ENCODE peak calls at places on chromosomes 4 and X, in seven cellular contexts. One of them, this sample, is unnamed.

GRCh38 chr4:183183906-183184535 is 85.0 kb downstream of the WWC2 start:
- DNase-seq in right atrium auricular region: no peak
- DNase-seq in pancreas: no peak
- DNase-seq in fibroblast of lung: no peak
- DNase-seq in adrenal gland: no peak
- DNase-seq in body of pancreas: no peak
- DNase-seq in K562: no peak
- DNase-seq in this sample: no peak

GRCh38 chrX:54776987-54777672 is 20.9 kb downstream of the ITIH6 start:
- DNase-seq in body of pancreas: no peak
- DNase-seq in adrenal gland: no peak
- DNase-seq in pancreas: no peak
- DNase-seq in fibroblast of lung: no peak
- DNase-seq in right atrium auricular region: no peak
- DNase-seq in K562: no peak
- DNase-seq in this sample: no peak

GRCh38 chr4:137531121-137531520 is 1.2 kb downstream of the PCDH18 start:
- DNase-seq in fibroblast of lung: peak; percentile 81
- DNase-seq in adrenal gland: peak; percentile 7
- DNase-seq in K562: no peak
- DNase-seq in pancreas: no peak
- DNase-seq in body of pancreas: no peak
- DNase-seq in right atrium auricular region: no peak
- DNase-seq in this sample: no peak

GRCh38 chrX:27336466-27337091 is 126.6 kb downstream of the PPP4R3C start:
- DNase-seq in pancreas: peak; percentile 23
- DNase-seq in right atrium auricular region: no peak
- DNase-seq in K562: peak; percentile 41
- DNase-seq in fibroblast of lung: peak; percentile 26
- DNase-seq in adrenal gland: peak; percentile 10
- DNase-seq in body of pancreas: peak; percentile 26
- DNase-seq in this sample: peak; percentile 21

GRCh38 chr4:7654550-7655266 is 220.0 kb upstream of the PSAPL1 start:
- DNase-seq in fibroblast of lung: no peak
- DNase-seq in adrenal gland: no peak
- DNase-seq in right atrium auricular region: no peak
- DNase-seq in K562: no peak
- DNase-seq in body of pancreas: no peak
- DNase-seq in pancreas: no peak
- DNase-seq in this sample: no peak

GRCh38 chrX:39767446-39767845 is 330.3 kb downstream of the BCOR start:
- DNase-seq in body of pancreas: no peak
- DNase-seq in right atrium auricular region: no peak
- DNase-seq in K562: no peak
- DNase-seq in fibroblast of lung: peak; percentile 38
- DNase-seq in pancreas: no peak
- DNase-seq in adrenal gland: peak; percentile 48
- DNase-seq in this sample: no peak

GRCh38 chr4:89031272-89031671 is 25.7 kb downstream of the FAM13A start:
- DNase-seq in body of pancreas: no peak
- DNase-seq in adrenal gland: no peak
- DNase-seq in pancreas: no peak
- DNase-seq in K562: no peak
- DNase-seq in fibroblast of lung: no peak
- DNase-seq in right atrium auricular region: no peak
- DNase-seq in this sample: no peak

GRCh38 chrX:47380268-47380667 is 9.9 kb downstream of the ZNF157 start:
- DNase-seq in adrenal gland: peak; percentile 6
- DNase-seq in K562: no peak
- DNase-seq in fibroblast of lung: no peak
- DNase-seq in pancreas: no peak
- DNase-seq in right atrium auricular region: no peak
- DNase-seq in body of pancreas: peak; percentile 12
- DNase-seq in this sample: peak; percentile 80

GRCh38 chr4:74529284-74530041 is 84.5 kb downstream of the AREG start:
- DNase-seq in pancreas: no peak
- DNase-seq in adrenal gland: no peak
- DNase-seq in K562: no peak
- DNase-seq in right atrium auricular region: no peak
- DNase-seq in fibroblast of lung: no peak
- DNase-seq in body of pancreas: no peak
- DNase-seq in this sample: no peak

GRCh38 chr4:40299704-40300336 is 35.3 kb upstream of the CHRNA9 start:
- DNase-seq in fibroblast of lung: no peak
- DNase-seq in pancreas: no peak
- DNase-seq in K562: no peak
- DNase-seq in right atrium auricular region: no peak
- DNase-seq in adrenal gland: no peak
- DNase-seq in body of pancreas: no peak
- DNase-seq in this sample: no peak

GRCh38 chrX:72576161-72576896 is 3.7 kb upstream of the HDAC8 start:
- DNase-seq in fibroblast of lung: peak; percentile 76
- DNase-seq in K562: peak; percentile 6
- DNase-seq in right atrium auricular region: no peak
- DNase-seq in adrenal gland: peak; percentile 66
- DNase-seq in body of pancreas: peak; percentile 36
- DNase-seq in pancreas: no peak
- DNase-seq in this sample: no peak

GRCh38 chr4:113327513-113327912 is 278.1 kb downstream of the ANK2 start:
- DNase-seq in right atrium auricular region: no peak
- DNase-seq in fibroblast of lung: peak; percentile 52
- DNase-seq in pancreas: no peak
- DNase-seq in K562: no peak
- DNase-seq in adrenal gland: no peak
- DNase-seq in body of pancreas: no peak
- DNase-seq in this sample: no peak

GRCh38 chrX:53116101-53116500 is 22.2 kb downstream of the KANTR start:
- DNase-seq in adrenal gland: peak; percentile 62
- DNase-seq in body of pancreas: no peak
- DNase-seq in pancreas: no peak
- DNase-seq in right atrium auricular region: no peak
- DNase-seq in K562: no peak
- DNase-seq in fibroblast of lung: peak; percentile 85
- DNase-seq in this sample: no peak

GRCh38 chrX:53114864-53115549 is 21.1 kb downstream of the KANTR start:
- DNase-seq in fibroblast of lung: no peak
- DNase-seq in body of pancreas: no peak
- DNase-seq in adrenal gland: no peak
- DNase-seq in K562: no peak
- DNase-seq in right atrium auricular region: no peak
- DNase-seq in pancreas: no peak
- DNase-seq in this sample: no peak

DNA sequence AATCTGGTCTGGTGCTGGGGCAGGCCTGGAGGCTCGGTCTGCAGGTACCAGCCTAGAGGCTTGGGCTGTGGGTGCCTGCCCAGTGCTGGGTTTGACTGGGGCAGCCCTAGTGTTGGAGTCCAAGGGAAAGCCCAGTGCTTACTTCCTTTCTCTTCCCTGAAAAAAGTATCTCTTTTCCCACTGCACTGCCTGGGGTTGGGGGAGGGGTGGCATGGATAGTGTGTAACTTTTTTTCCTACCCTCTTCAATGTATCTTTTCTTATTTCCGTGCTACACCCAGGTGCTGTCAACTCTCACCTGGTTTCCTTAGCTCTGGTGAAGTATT is 21.6 kb downstream of the KANTR start:
- DNase-seq in adrenal gland: no peak
- DNase-seq in fibroblast of lung: no peak
- DNase-seq in right atrium auricular region: no peak
- DNase-seq in body of pancreas: no peak
- DNase-seq in pancreas: no peak
- DNase-seq in K562: no peak
- DNase-seq in this sample: no peak
- H3K4me3 ChIP-seq in adrenal gland: no peak overlapping the region
- H3K4me3 ChIP-seq in fibroblast of lung: no peak overlapping the region
- H3K4me3 ChIP-seq in right atrium auricular region: no peak overlapping the region
- H3K4me3 ChIP-seq in body of pancreas: no peak overlapping the region
- H3K4me3 ChIP-seq in pancreas: no peak overlapping the region
- H3K4me3 ChIP-seq in K562: no peak overlapping the region
- H3K4me3 ChIP-seq in this sample: no peak overlapping the region

GRCh38 chr4:168608771-168609170 is 111.9 kb downstream of the PALLD start:
- DNase-seq in body of pancreas: no peak
- DNase-seq in K562: no peak
- DNase-seq in adrenal gland: no peak
- DNase-seq in fibroblast of lung: no peak
- DNase-seq in right atrium auricular region: no peak
- DNase-seq in pancreas: no peak
- DNase-seq in this sample: no peak

GRCh38 chr4:168610911-168611530 is 114.2 kb downstream of the PALLD start:
- DNase-seq in right atrium auricular region: no peak
- DNase-seq in fibroblast of lung: no peak
- DNase-seq in pancreas: no peak
- DNase-seq in adrenal gland: no peak
- DNase-seq in K562: no peak
- DNase-seq in body of pancreas: no peak
- DNase-seq in this sample: no peak

GRCh38 chr4:168612435-168613139 is 115.7 kb downstream of the PALLD start:
- DNase-seq in body of pancreas: no peak
- DNase-seq in right atrium auricular region: no peak
- DNase-seq in pancreas: no peak
- DNase-seq in fibroblast of lung: peak; percentile 63
- DNase-seq in adrenal gland: no peak
- DNase-seq in K562: no peak
- DNase-seq in this sample: no peak

GRCh38 chr4:168607215-168607614 is 110.4 kb downstream of the PALLD start:
- DNase-seq in pancreas: no peak
- DNase-seq in K562: no peak
- DNase-seq in body of pancreas: no peak
- DNase-seq in adrenal gland: no peak
- DNase-seq in right atrium auricular region: no peak
- DNase-seq in fibroblast of lung: no peak
- DNase-seq in this sample: no peak

GRCh38 chr4:168609369-168609768 is 112.5 kb downstream of the PALLD start:
- DNase-seq in fibroblast of lung: no peak
- DNase-seq in body of pancreas: no peak
- DNase-seq in pancreas: no peak
- DNase-seq in right atrium auricular region: no peak
- DNase-seq in K562: no peak
- DNase-seq in adrenal gland: no peak
- DNase-seq in this sample: no peak
- H3K4me1 ChIP-seq in fibroblast of lung: peaks cover 13% of the 10 kb centered on the region
- H3K4me1 ChIP-seq in body of pancreas: no peaks in the 10 kb centered on the region
- H3K4me1 ChIP-seq in pancreas: no peaks in the 10 kb centered on the region
- H3K4me1 ChIP-seq in right atrium auricular region: peaks cover 42% of the 10 kb centered on the region
- H3K4me1 ChIP-seq in K562: no peaks in the 10 kb centered on the region
- H3K4me1 ChIP-seq in adrenal gland: no peaks in the 10 kb centered on the region
- H3K4me1 ChIP-seq in this sample: no peaks in the 10 kb centered on the region

DNA sequence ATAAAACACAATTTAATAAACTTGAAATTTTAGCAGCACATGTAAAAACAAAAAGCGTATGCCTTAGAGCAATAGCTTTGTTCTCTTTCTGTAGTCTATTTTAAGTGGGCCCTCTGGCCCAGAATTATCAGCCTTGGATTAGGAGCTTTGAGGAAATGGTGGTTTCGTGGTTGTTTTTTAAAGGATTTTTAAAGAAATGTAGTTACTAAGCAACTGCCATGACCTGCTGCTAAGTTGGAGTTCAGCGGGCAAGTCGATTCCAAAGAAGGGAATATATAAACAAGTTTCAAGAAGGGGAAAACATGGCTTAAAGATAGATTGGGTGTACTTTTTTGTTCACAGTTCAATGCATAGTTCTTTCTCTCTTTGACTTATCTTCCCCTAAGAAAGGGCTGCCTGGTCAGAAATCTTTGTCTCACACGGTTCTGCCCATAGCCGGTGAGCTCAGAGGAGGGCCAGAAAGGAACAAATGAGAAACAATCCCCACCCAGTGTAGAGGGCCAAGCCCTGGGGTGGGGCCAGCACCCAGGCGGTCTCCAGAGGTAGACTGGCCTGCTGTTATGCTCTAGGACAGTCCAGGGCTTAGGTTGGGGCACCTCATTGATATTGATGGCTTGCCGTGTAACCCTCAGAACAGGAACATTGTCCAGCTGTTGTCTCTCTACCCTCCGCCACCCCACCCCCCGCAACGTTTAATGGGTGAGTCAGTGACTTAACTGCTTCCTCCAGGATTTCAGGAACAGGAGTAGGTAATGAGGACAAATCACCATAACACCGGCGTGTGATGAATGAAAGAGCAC is 32.5 kb downstream of the DLG3 start:
- DNase-seq in adrenal gland: no peak
- DNase-seq in fibroblast of lung: peak; percentile 61
- DNase-seq in right atrium auricular region: no peak
- DNase-seq in body of pancreas: peak; percentile 73
- DNase-seq in pancreas: peak; percentile 55
- DNase-seq in K562: peak; percentile 23
- DNase-seq in this sample: no peak
- H3K27ac ChIP-seq in adrenal gland: no peak overlapping the region
- H3K27ac ChIP-seq in fibroblast of lung: peak overlapping the region; percentile 89
- H3K27ac ChIP-seq in right atrium auricular region: peak overlapping the region; percentile 60
- H3K27ac ChIP-seq in body of pancreas: peak overlapping the region; percentile 77
- H3K27ac ChIP-seq in pancreas: peak overlapping the region; percentile 80
- H3K27ac ChIP-seq in K562: peak overlapping the region; percentile 26
- H3K27ac ChIP-seq in this sample: no peak overlapping the region

GRCh38 chr4:117134386-117134785 is 49.0 kb upstream of the TRAM1L1 start:
- DNase-seq in K562: peak; percentile 8
- DNase-seq in fibroblast of lung: peak; percentile 82
- DNase-seq in body of pancreas: peak; percentile 21
- DNase-seq in pancreas: no peak
- DNase-seq in right atrium auricular region: no peak
- DNase-seq in adrenal gland: no peak
- DNase-seq in this sample: no peak
- H3K4me3 ChIP-seq in K562: no peak overlapping the region
- H3K4me3 ChIP-seq in fibroblast of lung: no peak overlapping the region
- H3K4me3 ChIP-seq in body of pancreas: no peak overlapping the region
- H3K4me3 ChIP-seq in pancreas: no peak overlapping the region
- H3K4me3 ChIP-seq in right atrium auricular region: no peak overlapping the region
- H3K4me3 ChIP-seq in adrenal gland: no peak overlapping the region
- H3K4me3 ChIP-seq in this sample: no peak overlapping the region

DNA sequence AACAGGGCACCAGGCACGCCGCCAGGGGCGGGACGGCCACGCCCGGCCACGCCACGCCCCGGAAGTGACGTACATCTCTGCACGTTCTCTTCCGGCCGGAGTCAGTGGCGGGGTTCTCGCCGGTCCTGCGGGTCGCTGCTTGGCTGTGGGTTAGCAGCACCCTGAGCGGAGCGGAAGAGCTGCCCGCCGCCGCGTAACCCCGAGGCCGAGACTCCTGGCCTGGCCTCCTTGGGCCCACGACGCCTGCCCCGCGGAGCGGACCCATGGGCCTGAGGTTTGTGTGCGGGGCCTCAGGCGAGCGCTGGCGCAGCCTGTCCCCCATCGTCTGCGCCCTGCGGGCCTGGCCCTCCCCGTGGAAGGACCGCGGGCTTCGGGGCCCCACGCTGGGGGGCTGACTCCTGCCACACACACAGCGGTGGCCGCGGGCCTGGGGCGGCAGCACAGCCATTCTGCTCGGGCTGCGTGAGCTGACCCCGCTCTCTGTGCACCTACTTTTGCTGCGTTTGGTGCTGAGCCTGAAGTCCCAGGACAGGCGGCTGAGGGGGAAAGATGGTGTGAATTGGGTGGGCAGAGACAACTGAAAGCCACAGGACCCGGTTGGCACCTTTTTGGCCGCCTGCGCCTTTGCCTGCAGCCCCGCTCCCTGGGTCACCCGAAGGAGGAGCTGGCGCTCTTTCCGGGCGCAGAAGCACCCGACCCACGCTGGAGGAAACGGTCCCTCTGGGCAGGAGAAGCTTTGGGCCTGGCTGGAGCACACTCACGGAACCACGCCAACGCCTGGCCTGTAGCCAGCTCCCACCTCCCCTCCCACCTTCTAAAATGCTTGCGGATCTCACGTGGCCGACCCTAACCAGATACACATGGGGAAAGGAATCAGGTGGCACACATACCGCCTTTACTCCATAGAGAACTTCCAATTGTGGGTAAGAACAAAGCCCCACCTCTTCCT is 28.1 kb downstream of the NOP14 start:
- DNase-seq in fibroblast of lung: peak; percentile 88
- DNase-seq in K562: peak; percentile 96
- DNase-seq in adrenal gland: peak; percentile 97
- DNase-seq in pancreas: peak; percentile 96
- DNase-seq in body of pancreas: peak; percentile 98
- DNase-seq in right atrium auricular region: peak; percentile 93
- DNase-seq in this sample: peak; percentile 94
- H3K4me1 ChIP-seq in fibroblast of lung: peaks cover 15% of the 10 kb centered on the region
- H3K4me1 ChIP-seq in K562: peaks cover 17% of the 10 kb centered on the region
- H3K4me1 ChIP-seq in adrenal gland: peaks cover 38% of the 10 kb centered on the region
- H3K4me1 ChIP-seq in pancreas: peaks cover 13% of the 10 kb centered on the region
- H3K4me1 ChIP-seq in body of pancreas: peaks cover 57% of the 10 kb centered on the region
- H3K4me1 ChIP-seq in right atrium auricular region: peaks cover 57% of the 10 kb centered on the region
- H3K4me1 ChIP-seq in this sample: peaks cover 56% of the 10 kb centered on the region

This sample was measured in CD4-positive, CD25-positive, alpha-beta regulatory T cell.